ENCODE peak calls at places on chromosomes 16 and 17, in nine cellular contexts. O is GM12865; R is H9; C is ovary; N is endothelial cell; Q is hepatocyte; K is fibroblast of lung; T is CD4-positive, alpha-beta T cell; W is HFFc6. L is an unnamed sample.

GRCh38 chr17:29180051-29180787 is at the start of gene MYO18A:
- DNase-seq in O (peak; percentile 87), R (peak; percentile 88), C (peak; percentile 80), N (peak; percentile 91), Q (peak; percentile 93), K (peak; percentile 69), T (peak; percentile 76), W (peak; percentile 64), L (peak; percentile 87)

GRCh38 chr16:6573577-6573976 is 759.1 kb upstream of the RBFOX1 start:
- DNase-seq in O (no peak), R (peak; percentile 74), C (no peak), N (peak; percentile 69), Q (peak; percentile 60), K (no peak), T (no peak), W (no peak), L (no peak)

GRCh38 chr16:24635900-24636610 is 93.4 kb upstream of the TNRC6A start:
- DNase-seq in O (no peak), R (no peak), C (peak; percentile 86), N (no peak), Q (peak; percentile 77), K (peak; percentile 91), T (no peak), W (peak; percentile 84), L (peak; percentile 81)

GRCh38 chr17:34598161-34598776 is 18.9 kb downstream of the TMEM132E start:
- DNase-seq in O (no peak), R (peak; percentile 82), C (no peak), N (no peak), Q (no peak), K (no peak), T (no peak), W (no peak), L (peak; percentile 56)

GRCh38 chr16:27638833-27639587 is 89.1 kb downstream of the KATNIP start:
- DNase-seq in O (no peak), R (no peak), C (no peak), N (no peak), Q (no peak), K (no peak), T (no peak), W (no peak), L (no peak)

GRCh38 chr16:13503960-13504635 is 415.9 kb upstream of the ERCC4 start:
- DNase-seq in O (no peak), R (no peak), C (no peak), N (no peak), Q (no peak), K (no peak), T (no peak), W (no peak), L (no peak)

GRCh38 chr16:16019488-16019887 is 70.1 kb downstream of the ABCC1 start:
- DNase-seq in O (no peak), R (no peak), C (no peak), N (no peak), Q (no peak), K (peak; percentile 67), T (no peak), W (peak; percentile 57), L (no peak)

GRCh38 chr16:75632857-75633256 is 9.8 kb upstream of the ADAT1 start:
- DNase-seq in O (no peak), R (no peak), C (no peak), N (no peak), Q (peak; percentile 37), K (no peak), T (no peak), W (no peak), L (no peak)

GRCh38 chr16:90047714-90048346 is 28.6 kb upstream of the DBNDD1 start:
- DNase-seq in O (no peak), R (peak; percentile 52), C (peak; percentile 80), N (no peak), Q (peak; percentile 28), K (no peak), T (no peak), W (no peak), L (no peak)

GRCh38 chr16:82439678-82440293 is 187.0 kb upstream of the CDH13 start:
- DNase-seq in O (no peak), R (peak; percentile 39), C (no peak), N (peak; percentile 30), Q (peak; percentile 20), K (no peak), T (no peak), W (no peak), L (no peak)

GRCh38 chr16:80299416-80299815 is 241.4 kb upstream of the DYNLRB2 start:
- DNase-seq in O (no peak), R (no peak), C (no peak), N (no peak), Q (peak; percentile 13), K (peak; percentile 29), T (no peak), W (no peak), L (no peak)

GRCh38 chr17:73883175-73883574 is 238.9 kb upstream of the SDK2 start:
- DNase-seq in O (no peak), R (no peak), C (no peak), N (no peak), Q (no peak), K (no peak), T (no peak), W (no peak), L (no peak)

GRCh38 chr17:41001795-41002194 is 2.1 kb upstream of the KRTAP3-2 start:
- DNase-seq in O (no peak), R (no peak), C (no peak), N (no peak), Q (no peak), K (no peak), T (no peak), W (no peak), L (no peak)

GRCh38 chr17:41003926-41004325 is 4.2 kb upstream of the KRTAP3-2 start:
- DNase-seq in O (no peak), R (no peak), C (no peak), N (no peak), Q (no peak), K (no peak), T (no peak), W (no peak), L (no peak)

GRCh38 chr17:41004397-41004796 is 4.5 kb downstream of the KRTAP3-1 start:
- DNase-seq in O (no peak), R (no peak), C (no peak), N (no peak), Q (no peak), K (no peak), T (no peak), W (no peak), L (no peak)

GRCh38 chr17:40996829-40997228 is 2.9 kb upstream of the KRTAP3-3 start:
- DNase-seq in O (no peak), R (no peak), C (no peak), N (no peak), Q (no peak), K (peak; percentile 47), T (no peak), W (no peak), L (no peak)

GRCh38 chr17:41002814-41003213 is 3.1 kb upstream of the KRTAP3-2 start:
- DNase-seq in O (no peak), R (no peak), C (no peak), N (no peak), Q (no peak), K (peak; percentile 8), T (no peak), W (no peak), L (no peak)
- TF ChIP-seq CTCF in O (no peak), R (no peak), C (no peak), N (no peak), Q (no peak), K (no peak), T (no peak), W (no peak), L (no peak)

DNA sequence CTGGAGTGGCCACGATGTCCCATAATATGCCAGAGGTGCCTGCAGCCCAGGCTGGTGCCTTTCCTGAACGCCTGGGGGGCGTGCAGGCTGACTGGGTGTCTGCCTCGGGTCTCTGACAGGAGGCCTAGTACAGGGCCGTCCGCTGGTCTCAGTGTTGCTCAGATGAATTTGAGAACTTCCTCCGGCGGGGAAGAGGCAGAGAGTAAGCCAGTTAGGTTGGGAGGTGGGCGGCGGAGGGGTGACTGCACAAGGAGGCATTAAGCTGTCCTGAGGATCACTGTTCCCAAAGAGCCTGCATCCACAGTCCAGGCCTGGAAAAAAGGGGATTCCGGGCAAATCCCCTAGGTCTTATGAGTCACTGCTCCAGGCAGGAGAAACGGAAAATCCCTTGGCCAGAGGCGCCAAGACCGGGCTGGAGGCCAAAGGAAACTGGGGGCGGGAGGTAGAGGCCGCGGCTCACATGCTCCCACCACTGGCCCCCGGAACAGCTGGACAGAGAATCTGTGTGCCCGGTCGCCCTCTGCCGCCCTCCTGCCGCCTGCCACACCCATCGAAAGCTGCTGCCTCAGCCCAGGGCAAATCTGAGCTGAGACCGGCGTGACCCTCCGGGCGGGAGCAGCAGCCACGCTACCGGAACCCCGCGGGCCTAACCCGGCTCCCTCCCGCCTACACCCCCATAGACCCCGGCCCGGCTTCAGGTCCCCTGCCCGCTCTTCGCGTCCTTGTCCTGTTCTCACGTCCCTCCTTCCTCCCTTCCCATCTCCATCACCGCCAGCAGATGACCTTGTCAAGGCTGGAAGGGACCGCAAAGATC is 1.2 kb downstream of the TRIM47 start:
- DNase-seq in O (no peak), R (peak; percentile 68), C (peak; percentile 96), N (no peak), Q (peak; percentile 89), K (peak; percentile 93), T (no peak), W (peak; percentile 86), L (peak; percentile 70)
- TF ChIP-seq CTCF in O (no peak), R (no peak), C (no peak), N (no peak), Q (peak; percentile 10), K (peak; percentile 6), T (no peak), W (no peak), L (no peak)

GRCh38 chr16:12344577-12345343 is 368.2 kb downstream of the SNX29 start:
- DNase-seq in O (no peak), R (no peak), C (no peak), N (no peak), Q (no peak), K (no peak), T (no peak), W (no peak), L (no peak)

GRCh38 chr16:12343913-12344312 is 367.4 kb downstream of the SNX29 start:
- DNase-seq in O (no peak), R (no peak), C (no peak), N (no peak), Q (no peak), K (no peak), T (no peak), W (no peak), L (no peak)

GRCh38 chr16:12341966-12342365 is 365.4 kb downstream of the SNX29 start:
- DNase-seq in O (no peak), R (no peak), C (no peak), N (no peak), Q (no peak), K (no peak), T (no peak), W (peak; percentile 35), L (no peak)

GRCh38 chr16:12347365-12347764 is 370.8 kb downstream of the SNX29 start:
- DNase-seq in O (no peak), R (no peak), C (no peak), N (no peak), Q (no peak), K (no peak), T (no peak), W (no peak), L (no peak)

GRCh38 chr16:12345349-12345748 is 368.8 kb downstream of the SNX29 start:
- DNase-seq in O (no peak), R (no peak), C (no peak), N (no peak), Q (no peak), K (no peak), T (no peak), W (no peak), L (no peak)
- TF ChIP-seq CTCF in O (no peak), R (no peak), C (no peak), N (no peak), Q (no peak), K (no peak), T (no peak), W (no peak), L (no peak)

GRCh38 chr16:30997000-30997886 is 12.2 kb downstream of the HSD3B7 start:
- DNase-seq in O (peak; percentile 93), R (peak; percentile 92), C (peak; percentile 83), N (peak; percentile 56), Q (peak; percentile 91), K (peak; percentile 69), T (peak; percentile 79), W (peak; percentile 66), L (peak; percentile 57)
- TF ChIP-seq CTCF in O (no peak), R (peak; percentile 14), C (no peak), N (no peak), Q (no peak), K (no peak), T (no peak), W (no peak), L (no peak)

L was measured in mesothelial cell of epicardium.